ENCODE peak calls at places on chromosomes 6 and 20, in five cellular contexts. One of them, this sample, is unnamed.

GRCh38 chr6:45075246-45075645 is 252.9 kb upstream of the RUNX2 start:
- DNase-seq in left ventricle myocardium inferior: no peak
- DNase-seq in tibial artery: no peak
- DNase-seq in foreskin keratinocyte: peak
- DNase-seq in thyroid gland: no peak
- DNase-seq in this sample: no peak

GRCh38 chr6:168231393-168231957 is 88.1 kb downstream of the DACT2 start:
- DNase-seq in left ventricle myocardium inferior: no peak
- DNase-seq in tibial artery: no peak
- DNase-seq in thyroid gland: no peak
- DNase-seq in foreskin keratinocyte: no peak
- DNase-seq in this sample: no peak

GRCh38 chr20:57877131-57877784 is 167.4 kb upstream of the PMEPA1 start:
- DNase-seq in foreskin keratinocyte: no peak
- DNase-seq in thyroid gland: no peak
- DNase-seq in tibial artery: no peak
- DNase-seq in left ventricle myocardium inferior: no peak
- DNase-seq in this sample: no peak

GRCh38 chr6:105740946-105741605 is 338.2 kb upstream of the PREP start:
- DNase-seq in thyroid gland: no peak
- DNase-seq in left ventricle myocardium inferior: no peak
- DNase-seq in tibial artery: no peak
- DNase-seq in foreskin keratinocyte: no peak
- DNase-seq in this sample: no peak

GRCh38 chr20:4444404-4444803 is 277.3 kb upstream of the PRND start:
- DNase-seq in left ventricle myocardium inferior: no peak
- DNase-seq in foreskin keratinocyte: peak
- DNase-seq in thyroid gland: no peak
- DNase-seq in tibial artery: no peak
- DNase-seq in this sample: no peak

GRCh38 chr6:168637853-168638252 is 196.9 kb downstream of the SMOC2 start:
- DNase-seq in foreskin keratinocyte: no peak
- DNase-seq in tibial artery: no peak
- DNase-seq in thyroid gland: no peak
- DNase-seq in left ventricle myocardium inferior: no peak
- DNase-seq in this sample: no peak

GRCh38 chr6:9159051-9159450 is 723.7 kb upstream of the SLC35B3 start:
- DNase-seq in tibial artery: no peak
- DNase-seq in thyroid gland: no peak
- DNase-seq in left ventricle myocardium inferior: no peak
- DNase-seq in foreskin keratinocyte: no peak
- DNase-seq in this sample: no peak

GRCh38 chr6:31004285-31004684 is 6.0 kb upstream of the MUC22 start:
- DNase-seq in foreskin keratinocyte: peak
- DNase-seq in left ventricle myocardium inferior: no peak
- DNase-seq in tibial artery: no peak
- DNase-seq in thyroid gland: no peak
- DNase-seq in this sample: no peak

GRCh38 chr6:92791403-92791802 is 628.0 kb downstream of the EPHA7 start:
- DNase-seq in foreskin keratinocyte: no peak
- DNase-seq in thyroid gland: no peak
- DNase-seq in tibial artery: no peak
- DNase-seq in left ventricle myocardium inferior: no peak
- DNase-seq in this sample: no peak

GRCh38 chr6:155373276-155373675 is 59.0 kb upstream of the TFB1M start:
- DNase-seq in left ventricle myocardium inferior: no peak
- DNase-seq in foreskin keratinocyte: no peak
- DNase-seq in tibial artery: no peak
- DNase-seq in thyroid gland: no peak
- DNase-seq in this sample: no peak

GRCh38 chr6:130559166-130559565 is 193.3 kb downstream of the TMEM200A start:
- DNase-seq in tibial artery: no peak
- DNase-seq in left ventricle myocardium inferior: no peak
- DNase-seq in thyroid gland: no peak
- DNase-seq in foreskin keratinocyte: no peak
- DNase-seq in this sample: no peak

GRCh38 chr6:83193747-83194582 is 808 bp downstream of the RWDD2A start:
- DNase-seq in tibial artery: peak
- DNase-seq in left ventricle myocardium inferior: peak
- DNase-seq in thyroid gland: peak
- DNase-seq in foreskin keratinocyte: no peak
- DNase-seq in this sample: peak

GRCh38 chr20:58306421-58307261 is 2.9 kb upstream of the RAB22A start:
- DNase-seq in thyroid gland: no peak
- DNase-seq in tibial artery: peak
- DNase-seq in foreskin keratinocyte: peak
- DNase-seq in left ventricle myocardium inferior: no peak
- DNase-seq in this sample: peak

GRCh38 chr6:138654715-138655634 is 118.6 kb upstream of the CCDC28A start:
- DNase-seq in foreskin keratinocyte: peak
- DNase-seq in thyroid gland: no peak
- DNase-seq in left ventricle myocardium inferior: no peak
- DNase-seq in tibial artery: no peak
- DNase-seq in this sample: no peak

GRCh38 chr20:33660685-33661058 is 1.5 kb upstream of the C20orf144 start:
- DNase-seq in foreskin keratinocyte: no peak
- DNase-seq in tibial artery: no peak
- DNase-seq in thyroid gland: no peak
- DNase-seq in left ventricle myocardium inferior: no peak
- DNase-seq in this sample: peak

GRCh38 chr6:139855741-139856206 is 481.3 kb upstream of the CITED2 start:
- DNase-seq in foreskin keratinocyte: no peak
- DNase-seq in thyroid gland: no peak
- DNase-seq in tibial artery: no peak
- DNase-seq in left ventricle myocardium inferior: no peak
- DNase-seq in this sample: no peak

GRCh38 chr6:119147101-119148053 is 68.9 kb upstream of the FAM184A start:
- DNase-seq in tibial artery: peak
- DNase-seq in foreskin keratinocyte: peak
- DNase-seq in thyroid gland: no peak
- DNase-seq in left ventricle myocardium inferior: no peak
- DNase-seq in this sample: peak

DNA sequence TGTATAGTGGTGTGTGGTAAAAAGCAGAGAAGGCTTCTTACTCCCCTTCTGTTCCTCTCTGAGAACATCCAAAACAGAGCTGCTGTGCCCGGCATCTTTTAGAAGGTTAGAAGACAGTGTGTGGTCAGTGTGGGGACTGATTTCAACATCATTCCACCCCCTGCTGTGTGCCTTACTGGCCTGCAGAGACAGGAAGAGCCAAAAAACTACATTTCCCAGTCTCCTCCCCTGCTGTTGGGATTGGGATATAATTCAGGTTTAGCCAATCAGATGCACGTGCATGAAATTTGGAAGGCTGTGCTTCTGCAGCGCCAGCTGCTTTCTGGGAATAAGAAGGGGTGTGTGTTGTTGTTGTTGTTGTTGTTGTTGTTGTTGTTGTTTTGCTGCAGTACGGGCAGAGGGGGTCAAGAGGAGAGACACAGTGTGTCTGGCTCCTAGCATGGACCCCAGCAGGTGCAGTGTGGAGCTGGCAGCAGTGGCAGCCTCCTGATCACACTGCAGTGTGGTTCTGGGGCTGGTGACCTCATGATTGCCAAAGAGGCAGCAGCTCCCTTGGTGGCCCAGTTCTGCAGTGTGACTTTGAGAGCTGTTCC is 74.7 kb downstream of the MRPL14 start:
- DNase-seq in thyroid gland: peak
- DNase-seq in left ventricle myocardium inferior: no peak
- DNase-seq in foreskin keratinocyte: no peak
- DNase-seq in tibial artery: peak
- DNase-seq in this sample: peak
- H3K27ac ChIP-seq in thyroid gland: no peak
- H3K27ac ChIP-seq in left ventricle myocardium inferior: peak
- H3K27ac ChIP-seq in foreskin keratinocyte: no peak
- H3K27ac ChIP-seq in tibial artery: no peak
- H3K27ac ChIP-seq in this sample: no peak

DNA sequence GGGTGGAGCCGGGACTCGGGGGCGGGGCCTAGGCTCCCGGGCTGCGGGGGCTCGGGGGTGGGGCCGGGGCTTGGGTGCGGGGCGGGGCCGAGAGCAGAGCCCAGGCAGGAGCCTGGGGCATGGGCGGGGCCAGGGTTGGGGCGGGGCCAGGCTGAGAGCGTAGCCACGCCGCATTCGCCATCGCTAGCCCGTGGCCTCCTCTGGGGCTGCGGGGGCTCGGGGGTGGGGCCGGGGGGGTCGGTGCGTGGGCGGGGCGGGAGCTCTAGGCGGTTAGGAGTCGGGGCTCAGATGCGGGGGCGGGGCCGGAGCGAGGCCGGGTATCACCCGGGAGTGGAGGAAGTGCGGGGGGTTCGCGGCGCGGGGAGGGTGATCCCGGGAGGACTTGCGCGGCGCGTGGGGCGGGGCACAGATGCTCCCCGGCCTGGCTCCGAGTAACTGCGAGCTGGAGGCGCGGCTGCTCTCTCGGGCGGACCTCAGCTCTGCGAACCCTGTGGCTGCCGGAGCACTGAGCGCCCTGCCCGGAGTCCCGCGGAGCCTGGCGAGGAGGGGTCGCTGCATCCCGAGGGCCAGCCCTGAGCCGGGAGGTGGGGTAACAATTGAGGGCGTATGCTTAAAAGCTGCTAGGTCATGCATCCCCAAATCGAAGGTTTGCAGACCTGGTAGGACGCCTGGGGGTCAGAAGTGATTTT is 434 bp upstream of the ECI2 start:
- DNase-seq in thyroid gland: peak
- DNase-seq in foreskin keratinocyte: peak
- DNase-seq in left ventricle myocardium inferior: peak
- DNase-seq in tibial artery: peak
- DNase-seq in this sample: peak
- H3K27ac ChIP-seq in thyroid gland: peak
- H3K27ac ChIP-seq in foreskin keratinocyte: peak
- H3K27ac ChIP-seq in left ventricle myocardium inferior: peak
- H3K27ac ChIP-seq in tibial artery: peak
- H3K27ac ChIP-seq in this sample: peak

GRCh38 chr20:38159949-38160756 is 4.9 kb downstream of the TGM2 start:
- DNase-seq in foreskin keratinocyte: no peak
- DNase-seq in tibial artery: no peak
- DNase-seq in thyroid gland: no peak
- DNase-seq in left ventricle myocardium inferior: no peak
- DNase-seq in this sample: no peak
- H3K27ac ChIP-seq in foreskin keratinocyte: no peak
- H3K27ac ChIP-seq in tibial artery: peak
- H3K27ac ChIP-seq in thyroid gland: peak
- H3K27ac ChIP-seq in left ventricle myocardium inferior: peak
- H3K27ac ChIP-seq in this sample: peak

DNA sequence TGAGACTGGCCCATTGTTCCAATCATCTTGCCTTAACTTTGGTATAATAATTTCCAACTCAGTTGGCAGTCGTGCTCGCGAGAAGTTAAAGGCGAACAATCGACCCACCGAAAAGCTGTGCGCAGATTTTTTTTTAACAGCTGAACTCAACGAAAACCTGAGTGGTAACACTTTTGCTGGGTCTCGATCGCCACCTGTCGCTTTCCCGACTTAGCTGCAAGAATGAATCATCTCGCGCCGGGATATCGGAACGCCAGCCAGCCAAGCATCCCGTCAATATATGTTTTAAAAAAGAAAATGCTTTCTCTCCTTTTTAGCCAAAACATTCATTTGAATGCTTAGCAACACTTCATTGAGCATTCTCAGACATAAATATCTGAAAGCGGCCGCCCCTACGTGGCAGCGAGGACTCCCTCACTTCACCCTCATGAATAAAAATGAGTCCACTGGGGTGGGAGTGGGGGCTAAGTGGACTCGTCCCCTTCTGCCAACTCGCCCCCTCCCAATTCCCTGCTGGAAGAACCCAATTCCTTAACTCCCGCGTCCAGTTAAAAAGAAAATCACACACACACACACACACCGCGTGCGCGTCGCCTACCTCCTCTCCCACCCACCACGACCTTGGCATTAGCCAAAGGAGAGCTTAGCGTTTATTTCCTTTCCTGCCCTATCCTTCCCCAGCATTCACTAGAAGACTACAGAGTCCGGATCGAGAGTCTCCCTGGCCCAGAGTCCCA is 1.5 kb downstream of the COL12A1 start:
- DNase-seq in thyroid gland: peak
- DNase-seq in left ventricle myocardium inferior: peak
- DNase-seq in foreskin keratinocyte: peak
- DNase-seq in tibial artery: peak
- DNase-seq in this sample: peak
- H3K27ac ChIP-seq in thyroid gland: peak
- H3K27ac ChIP-seq in left ventricle myocardium inferior: peak
- H3K27ac ChIP-seq in foreskin keratinocyte: peak
- H3K27ac ChIP-seq in tibial artery: peak
- H3K27ac ChIP-seq in this sample: peak

GRCh38 chr6:122677436-122677835 is 67.2 kb downstream of the PKIB start:
- DNase-seq in thyroid gland: no peak
- DNase-seq in foreskin keratinocyte: no peak
- DNase-seq in tibial artery: no peak
- DNase-seq in left ventricle myocardium inferior: no peak
- DNase-seq in this sample: no peak
- H3K27ac ChIP-seq in thyroid gland: no peak
- H3K27ac ChIP-seq in foreskin keratinocyte: no peak
- H3K27ac ChIP-seq in tibial artery: no peak
- H3K27ac ChIP-seq in left ventricle myocardium inferior: no peak
- H3K27ac ChIP-seq in this sample: no peak

DNA sequence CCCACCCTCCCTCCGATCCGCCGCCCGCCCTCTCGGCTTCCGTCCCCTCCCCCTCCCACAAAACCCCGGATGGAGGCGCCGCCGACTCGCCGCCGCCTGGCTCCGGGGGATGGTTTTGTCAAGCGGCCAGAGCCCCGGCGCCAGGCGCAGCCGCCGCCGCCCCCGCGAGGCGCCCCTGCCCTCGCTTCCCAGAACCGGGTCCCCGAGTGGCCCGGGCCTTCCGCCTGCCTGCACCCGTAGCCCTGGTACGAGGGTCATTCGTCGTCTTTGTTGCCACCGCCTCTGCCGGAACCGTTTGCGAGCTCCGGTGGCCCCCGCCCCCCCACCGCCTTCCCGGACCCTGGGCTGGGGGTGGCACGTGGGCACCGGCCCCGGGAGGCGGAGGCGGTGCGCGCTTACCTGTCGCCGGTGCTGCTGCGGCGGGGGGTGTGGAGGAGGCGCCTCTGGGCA is 313 bp downstream of the ZBTB2 start:
- DNase-seq in foreskin keratinocyte: no peak
- DNase-seq in thyroid gland: peak
- DNase-seq in left ventricle myocardium inferior: peak
- DNase-seq in tibial artery: peak
- DNase-seq in this sample: peak
- H3K27ac ChIP-seq in foreskin keratinocyte: peak
- H3K27ac ChIP-seq in thyroid gland: peak
- H3K27ac ChIP-seq in left ventricle myocardium inferior: peak
- H3K27ac ChIP-seq in tibial artery: peak
- H3K27ac ChIP-seq in this sample: peak

DNA sequence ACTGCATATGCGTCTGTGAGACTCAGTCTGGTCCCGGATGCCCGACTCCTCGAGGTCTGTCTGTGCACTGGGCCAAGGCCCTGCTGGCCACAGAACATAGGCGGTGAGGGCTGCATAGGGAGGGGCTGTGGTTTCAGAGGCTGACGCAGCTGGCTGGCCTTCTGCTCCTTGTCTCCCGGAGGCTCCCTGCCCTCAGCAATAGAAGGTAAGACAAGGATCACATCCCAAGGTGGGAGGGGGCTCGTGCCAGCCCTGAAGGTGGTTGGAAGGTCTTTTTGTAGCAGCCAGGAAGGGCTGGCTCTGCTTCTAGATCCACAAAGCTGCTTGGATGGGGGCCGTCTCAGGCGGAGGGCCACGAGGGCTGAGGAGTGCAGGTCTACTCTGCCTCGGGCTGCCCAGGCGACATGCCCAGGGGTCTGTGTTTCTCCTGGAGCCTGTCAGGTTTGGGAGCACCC is 239.8 kb upstream of the SULF2 start:
- DNase-seq in left ventricle myocardium inferior: no peak
- DNase-seq in thyroid gland: peak
- DNase-seq in foreskin keratinocyte: no peak
- DNase-seq in tibial artery: peak
- DNase-seq in this sample: no peak
- H3K27ac ChIP-seq in left ventricle myocardium inferior: no peak
- H3K27ac ChIP-seq in thyroid gland: no peak
- H3K27ac ChIP-seq in foreskin keratinocyte: no peak
- H3K27ac ChIP-seq in tibial artery: no peak
- H3K27ac ChIP-seq in this sample: no peak

This sample was measured in lower lobe of right lung.